ENCODE peak calls at places on chromosome 19, in ten cellular contexts. W, T, F, L, M, C, I, S, X and Q are unnamed samples.

GRCh38 chr19:17332677-17333581 is 1.7 kb downstream of the ANO8 start:
- DNase-seq in W (no peak), T (peak), F (peak), L (peak), M (peak), C (peak), I (no peak), S (peak), X (no peak), Q (no peak)

GRCh38 chr19:35266904-35267817 is 1.6 kb upstream of the USF2 start:
- DNase-seq in W (peak), T (peak), F (peak), L (peak), M (peak), C (peak), I (no peak), S (peak), X (no peak), Q (peak)

GRCh38 chr19:18401580-18402112 is 4.2 kb upstream of the LRRC25 start:
- DNase-seq in W (peak), T (no peak), F (peak), L (peak), M (peak), C (peak), I (no peak), S (no peak), X (no peak), Q (no peak)

GRCh38 chr19:4100647-4101495 is 23.1 kb downstream of the MAP2K2 start:
- DNase-seq in W (no peak), T (no peak), F (no peak), L (no peak), M (no peak), C (no peak), I (no peak), S (no peak), X (no peak), Q (no peak)

GRCh38 chr19:10255358-10255757 is 3.3 kb downstream of the MRPL4 start:
- DNase-seq in W (no peak), T (no peak), F (no peak), L (no peak), M (no peak), C (no peak), I (no peak), S (no peak), X (no peak), Q (no peak)

GRCh38 chr19:31214086-31214485 is 135.2 kb downstream of the TSHZ3 start:
- DNase-seq in W (no peak), T (peak), F (no peak), L (peak), M (no peak), C (no peak), I (no peak), S (no peak), X (peak), Q (peak)

GRCh38 chr19:6739390-6739883 is at the start of gene TRIP10:
- DNase-seq in W (peak), T (peak), F (peak), L (peak), M (peak), C (peak), I (peak), S (peak), X (no peak), Q (peak)

GRCh38 chr19:10852941-10853340 is 4.7 kb downstream of the C19orf38 start:
- DNase-seq in W (no peak), T (no peak), F (no peak), L (no peak), M (no peak), C (no peak), I (no peak), S (no peak), X (no peak), Q (no peak)

GRCh38 chr19:1650627-1651009 is 1.8 kb downstream of the TCF3 start:
- DNase-seq in W (no peak), T (no peak), F (peak), L (no peak), M (no peak), C (no peak), I (no peak), S (peak), X (no peak), Q (peak)

GRCh38 chr19:5434970-5435641 is 20.1 kb upstream of the ZNRF4 start:
- DNase-seq in W (no peak), T (peak), F (no peak), L (peak), M (no peak), C (peak), I (peak), S (no peak), X (peak), Q (no peak)

GRCh38 chr19:19077103-19077502 is 13.3 kb downstream of the SLC25A42 start:
- DNase-seq in W (no peak), T (no peak), F (no peak), L (no peak), M (no peak), C (no peak), I (no peak), S (no peak), X (no peak), Q (no peak)

GRCh38 chr19:41997121-41997850 is 3.3 kb upstream of the ATP1A3 start:
- DNase-seq in W (no peak), T (peak), F (peak), L (peak), M (peak), C (no peak), I (no peak), S (peak), X (no peak), Q (peak)

GRCh38 chr19:51111606-51112005 is 3.4 kb upstream of the CTU1 start:
- DNase-seq in W (no peak), T (peak), F (peak), L (no peak), M (no peak), C (no peak), I (no peak), S (no peak), X (no peak), Q (no peak)

GRCh38 chr19:30450101-30450500 is 77.9 kb downstream of the ZNF536 start:
- DNase-seq in W (no peak), T (peak), F (peak), L (no peak), M (no peak), C (peak), I (peak), S (peak), X (no peak), Q (no peak)

GRCh38 chr19:5023128-5023571 is 54.2 kb downstream of the KDM4B start:
- DNase-seq in W (no peak), T (no peak), F (no peak), L (no peak), M (no peak), C (peak), I (no peak), S (no peak), X (no peak), Q (no peak)

GRCh38 chr19:3123088-3123721 is 12.6 kb upstream of the GNA15 start:
- DNase-seq in W (peak), T (no peak), F (no peak), L (no peak), M (no peak), C (no peak), I (no peak), S (no peak), X (no peak), Q (no peak)

GRCh38 chr19:42242071-42242511 is 311 bp downstream of the GSK3A start:
- DNase-seq in W (no peak), T (no peak), F (no peak), L (peak), M (no peak), C (no peak), I (no peak), S (no peak), X (no peak), Q (peak)

GRCh38 chr19:58558066-58558622 is at the start of gene UBE2M:
- DNase-seq in W (no peak), T (no peak), F (no peak), L (peak), M (no peak), C (no peak), I (no peak), S (peak), X (no peak), Q (peak)

GRCh38 chr19:5623397-5624153 is 692 bp downstream of the SAFB start:
- DNase-seq in W (no peak), T (peak), F (peak), L (no peak), M (no peak), C (no peak), I (no peak), S (no peak), X (no peak), Q (no peak)

GRCh38 chr19:30222428-30222873 is 149.7 kb upstream of the ZNF536 start:
- DNase-seq in W (no peak), T (peak), F (peak), L (no peak), M (no peak), C (no peak), I (no peak), S (peak), X (no peak), Q (no peak)

GRCh38 chr19:4579389-4579788 is 19.9 kb upstream of the SEMA6B start:
- DNase-seq in W (no peak), T (no peak), F (no peak), L (no peak), M (no peak), C (no peak), I (no peak), S (no peak), X (no peak), Q (no peak)

GRCh38 chr19:51692065-51692915 is 840 bp upstream of the SPACA6 start:
- DNase-seq in W (no peak), T (no peak), F (no peak), L (no peak), M (no peak), C (no peak), I (no peak), S (no peak), X (no peak), Q (no peak)

GRCh38 chr19:43430142-43430710 is 15.5 kb downstream of the TEX101 start:
- DNase-seq in W (no peak), T (no peak), F (no peak), L (no peak), M (no peak), C (no peak), I (no peak), S (peak), X (no peak), Q (no peak)

GRCh38 chr19:34246340-34246739 is 8.0 kb upstream of the GARRE1 start:
- DNase-seq in W (no peak), T (no peak), F (peak), L (no peak), M (no peak), C (no peak), I (no peak), S (no peak), X (no peak), Q (no peak)

GRCh38 chr19:56211718-56212117 is 9.6 kb downstream of the ZSCAN5C start:
- DNase-seq in W (no peak), T (no peak), F (peak), L (no peak), M (no peak), C (no peak), I (no peak), S (no peak), X (no peak), Q (no peak)

GRCh38 chr19:2273356-2274184 is 8.4 kb downstream of the PEAK3 start:
- DNase-seq in W (peak), T (peak), F (peak), L (peak), M (peak), C (peak), I (no peak), S (peak), X (no peak), Q (peak)

GRCh38 chr19:10189631-10190425 is 4.9 kb downstream of the DNMT1 start:
- DNase-seq in W (no peak), T (no peak), F (no peak), L (peak), M (no peak), C (no peak), I (no peak), S (no peak), X (no peak), Q (no peak)